ENCODE peak calls at places on chromosomes 5 and 9, in seven cellular contexts. B is ascending aorta, F is A549, X is tibial nerve, V is SK-N-SH, Q is kidney, Z is DND-41. C is an unnamed sample.

GRCh38 chr5:67487862-67488261 is 291.3 kb upstream of the CD180 start:
- DNase-seq in B (no peak), Z (no peak), Q (no peak), F (no peak), X (no peak), V (no peak), C (no peak)

GRCh38 chr5:36298546-36298945 is 3.2 kb downstream of the RANBP3L start:
- DNase-seq in V (no peak), B (no peak), Z (no peak), F (no peak), X (no peak), Q (no peak), C (no peak)

GRCh38 chr9:126965541-126966428 is 51.2 kb downstream of the RALGPS1 start:
- DNase-seq in X (no peak), Z (peak; percentile 42), B (no peak), V (peak; percentile 73), Q (no peak), F (peak; percentile 80), C (peak; percentile 79)

GRCh38 chr5:172059661-172060100 is 53.2 kb upstream of the FBXW11 start:
- DNase-seq in V (peak; percentile 56), F (peak; percentile 29), Z (peak; percentile 26), B (no peak), Q (no peak), X (no peak), C (no peak)

GRCh38 chr5:41794478-41794877 is 75.7 kb downstream of the OXCT1 start:
- DNase-seq in Z (no peak), V (no peak), F (peak; percentile 5), B (no peak), Q (no peak), X (no peak), C (peak; percentile 48)

GRCh38 chr5:64680289-64680688 is 10.0 kb upstream of the SHISAL2B start:
- DNase-seq in Z (no peak), X (no peak), B (no peak), Q (no peak), F (no peak), V (no peak), C (no peak)

GRCh38 chr9:132267660-132268059 is 87.1 kb downstream of the SETX start:
- DNase-seq in Z (no peak), F (no peak), B (no peak), Q (no peak), V (no peak), X (no peak), C (no peak)

GRCh38 chr5:57738787-57739186 is 256.2 kb upstream of the ACTBL2 start:
- DNase-seq in F (no peak), Q (no peak), Z (no peak), B (no peak), X (no peak), V (no peak), C (no peak)

GRCh38 chr5:26940981-26941380 is 97.4 kb downstream of the CDH9 start:
- DNase-seq in V (no peak), Q (no peak), B (no peak), F (no peak), Z (no peak), X (no peak), C (no peak)

GRCh38 chr9:81032831-81033230 is 656.5 kb downstream of the TLE1 start:
- DNase-seq in Z (peak; percentile 41), Q (no peak), X (no peak), V (no peak), F (no peak), B (no peak), C (peak; percentile 14)

GRCh38 chr5:5575461-5575860 is 153.0 kb downstream of the ICE1 start:
- DNase-seq in Q (no peak), X (no peak), F (no peak), Z (no peak), V (no peak), B (no peak), C (no peak)

GRCh38 chr5:120083851-120084615 is 380.1 kb upstream of the PRR16 start:
- DNase-seq in F (no peak), Z (no peak), V (no peak), Q (no peak), B (no peak), X (no peak), C (no peak)

GRCh38 chr9:73149371-73150067 is 2.1 kb upstream of the ANXA1 start:
- DNase-seq in F (peak; percentile 57), V (no peak), X (no peak), Z (no peak), Q (no peak), B (no peak), C (peak; percentile 85)
- H3K4me1 ChIP-seq in F (peaks cover 60% of the 10 kb centered on the region), V (no peaks in the 10 kb centered on the region), X (peaks cover 60% of the 10 kb centered on the region), Z (peaks cover 74% of the 10 kb centered on the region), Q (no peaks in the 10 kb centered on the region), B (peaks cover 16% of the 10 kb centered on the region), C (peaks cover 10% of the 10 kb centered on the region)

GRCh38 chr9:101324245-101324804 is 60.5 kb downstream of the BAAT start:
- DNase-seq in X (no peak), F (no peak), Q (no peak), V (no peak), Z (no peak), B (no peak), C (no peak)
- H3K4me1 ChIP-seq in X (no peaks in the 10 kb centered on the region), F (peaks cover 51% of the 10 kb centered on the region), Q (peaks cover 17% of the 10 kb centered on the region), V (no peaks in the 10 kb centered on the region), Z (no peaks in the 10 kb centered on the region), B (no peaks in the 10 kb centered on the region), C (no peaks in the 10 kb centered on the region)

GRCh38 chr9:34187891-34188240 is 9.0 kb downstream of the UBAP1 start:
- DNase-seq in X (no peak), V (no peak), F (no peak), Z (no peak), Q (no peak), B (no peak), C (no peak)
- H3K4me1 ChIP-seq in X (peaks cover 77% of the 10 kb centered on the region), V (no peaks in the 10 kb centered on the region), F (peaks cover 54% of the 10 kb centered on the region), Z (peaks cover 7% of the 10 kb centered on the region), Q (no peaks in the 10 kb centered on the region), B (peaks cover 3% of the 10 kb centered on the region), C (no peaks in the 10 kb centered on the region)

GRCh38 chr5:173288632-173289031 is 39.6 kb downstream of the STC2 start:
- DNase-seq in B (no peak), F (no peak), X (no peak), Q (no peak), Z (no peak), V (no peak), C (no peak)
- H3K4me1 ChIP-seq in B (peaks cover 2% of the 10 kb centered on the region), F (no peaks in the 10 kb centered on the region), X (peaks cover 15% of the 10 kb centered on the region), Q (no peaks in the 10 kb centered on the region), Z (peaks cover under 1% of the 10 kb centered on the region), V (peaks cover 25% of the 10 kb centered on the region), C (peaks cover 32% of the 10 kb centered on the region)

GRCh38 chr9:123359106-123359505 is 3.1 kb downstream of the CRB2 start:
- DNase-seq in X (no peak), F (no peak), B (no peak), V (no peak), Z (no peak), Q (no peak), C (no peak)
- H3K4me1 ChIP-seq in X (peaks cover 37% of the 10 kb centered on the region), F (peaks cover 9% of the 10 kb centered on the region), B (no peaks in the 10 kb centered on the region), V (peaks cover 6% of the 10 kb centered on the region), Z (no peaks in the 10 kb centered on the region), Q (no peaks in the 10 kb centered on the region), C (peaks cover 79% of the 10 kb centered on the region)

GRCh38 chr5:112388010-112388553 is 31.0 kb downstream of the EPB41L4A start:
- DNase-seq in Q (no peak), B (no peak), Z (no peak), X (no peak), F (no peak), V (no peak), C (no peak)
- H3K4me1 ChIP-seq in Q (no peaks in the 10 kb centered on the region), B (no peaks in the 10 kb centered on the region), Z (no peaks in the 10 kb centered on the region), X (peaks cover 13% of the 10 kb centered on the region), F (no peaks in the 10 kb centered on the region), V (no peaks in the 10 kb centered on the region), C (no peaks in the 10 kb centered on the region)

DNA sequence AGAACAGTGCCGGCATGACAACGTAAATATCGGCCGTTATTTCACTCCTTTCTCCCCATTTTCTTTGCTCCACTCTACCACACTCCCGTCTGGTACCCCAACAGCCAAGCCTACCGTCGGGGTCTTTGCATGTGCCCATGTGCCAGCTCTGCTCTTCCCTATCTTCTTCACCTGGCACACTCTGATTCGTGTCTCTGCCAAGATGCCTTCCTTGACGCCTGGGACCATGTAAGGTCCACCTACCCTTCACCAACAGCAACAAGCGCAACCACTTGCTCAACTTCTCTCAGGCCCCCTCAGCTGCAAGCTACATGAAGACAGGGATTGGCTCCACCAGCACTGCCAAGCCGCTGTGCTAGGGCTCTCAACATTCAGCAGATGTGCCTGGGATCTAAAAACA is 4.4 kb downstream of the MGAT1 start:
- DNase-seq in Q (no peak), V (no peak), Z (no peak), F (no peak), B (no peak), X (no peak), C (no peak)
- H3K4me1 ChIP-seq in Q (peaks cover 16% of the 10 kb centered on the region), V (peaks cover 22% of the 10 kb centered on the region), Z (peaks cover 44% of the 10 kb centered on the region), F (peaks cover 40% of the 10 kb centered on the region), B (peaks cover 27% of the 10 kb centered on the region), X (peaks cover 79% of the 10 kb centered on the region), C (peaks cover 16% of the 10 kb centered on the region)

DNA sequence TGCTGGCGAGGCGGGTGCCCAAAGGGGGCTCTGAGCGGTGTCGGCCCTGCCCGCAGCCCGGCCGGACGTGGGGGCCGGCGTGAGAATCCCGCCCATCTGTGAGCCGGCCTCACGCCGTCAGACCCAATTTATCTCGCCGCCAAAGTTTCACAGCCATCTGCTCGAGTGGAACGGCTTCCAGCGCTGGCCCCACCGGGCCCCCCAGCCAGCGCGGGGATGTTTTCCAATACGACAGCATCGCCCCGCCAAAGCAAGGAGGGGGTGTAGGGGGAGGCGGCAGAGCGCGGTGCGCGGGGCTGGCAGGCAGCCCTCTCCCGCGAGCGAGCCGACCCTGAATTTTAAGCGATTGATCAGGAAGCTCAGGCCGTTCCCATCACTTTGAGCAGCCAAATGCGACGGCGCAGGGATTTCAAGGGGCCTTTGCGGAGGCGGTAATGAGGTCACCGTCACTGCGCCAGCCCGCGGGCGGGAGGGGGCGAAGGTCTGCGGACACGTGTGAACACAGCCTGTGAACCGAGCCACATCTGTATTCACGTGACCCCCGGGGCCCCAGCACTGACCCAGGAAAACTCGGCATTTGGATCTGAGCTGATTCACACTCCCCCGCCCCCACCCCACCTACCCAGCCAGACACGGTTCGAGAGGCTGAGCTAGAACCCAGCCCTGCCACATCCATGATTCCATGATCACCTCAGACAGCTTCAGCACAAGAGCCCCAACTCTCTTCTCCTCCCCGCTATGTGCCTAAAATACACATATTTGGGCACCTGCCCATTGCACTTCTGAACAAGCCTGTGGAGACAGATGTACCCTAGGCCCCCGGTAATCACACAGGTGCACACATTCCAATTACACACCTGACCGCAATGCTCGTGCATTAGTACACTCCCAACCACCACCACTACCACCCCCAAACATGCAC is 47.8 kb upstream of the PSD2 start:
- DNase-seq in V (peak; percentile 76), F (no peak), X (no peak), B (no peak), Q (peak; percentile 88), Z (peak; percentile 58), C (peak; percentile 33)
- H3K4me1 ChIP-seq in V (peaks cover 35% of the 10 kb centered on the region), F (peaks cover 48% of the 10 kb centered on the region), X (peaks cover 51% of the 10 kb centered on the region), B (peaks cover 14% of the 10 kb centered on the region), Q (peaks cover 12% of the 10 kb centered on the region), Z (peaks cover 33% of the 10 kb centered on the region), C (peaks cover 20% of the 10 kb centered on the region)

GRCh38 chr9:38024036-38024681 is 44.9 kb downstream of the SHB start:
- DNase-seq in F (no peak), B (no peak), X (peak; percentile 64), Z (no peak), V (no peak), Q (no peak), C (peak; percentile 75)
- H3K4me1 ChIP-seq in F (peaks cover 99% of the 10 kb centered on the region), B (peaks cover 33% of the 10 kb centered on the region), X (peaks cover 71% of the 10 kb centered on the region), Z (no peaks in the 10 kb centered on the region), V (peaks cover 93% of the 10 kb centered on the region), Q (peaks cover 49% of the 10 kb centered on the region), C (peaks cover 56% of the 10 kb centered on the region)